ENCODE peak calls at places on chromosome 18, in nine cellular contexts. V is astrocyte of the cerebellum; Z is stimulated activated CD4-positive, alpha-beta T cell treated with anti-CD3 and anti-CD28 coated beads, Interleukin-1b, Interleukin-23, amount 100 ng/mL, for 48 hours; X is esophagus squamous epithelium; H is A549; W is left colon; B is mucosa of descending colon; D is fibroblast of gingiva; Y is memory B cell. A is an unnamed sample.

GRCh38 chr18:8769509-8769908 is 64.2 kb downstream of the MTCL1 start:
- DNase-seq in W (no peak), B (no peak), X (no peak), Z (no peak), V (no peak), Y (no peak), D (no peak), H (no peak), A (no peak)

GRCh38 chr18:26307161-26307773 is 81.0 kb downstream of the TAF4B start:
- DNase-seq in H (peak; percentile 68), Z (no peak), Y (peak; percentile 9), V (peak; percentile 62), B (no peak), W (no peak), D (peak; percentile 52), X (no peak), A (peak; percentile 37)

GRCh38 chr18:11167778-11168177 is 18.4 kb upstream of the PIEZO2 start:
- DNase-seq in H (no peak), X (no peak), D (no peak), W (no peak), V (no peak), B (no peak), Z (no peak), Y (no peak), A (no peak)

GRCh38 chr18:79519751-79520472 is 124.2 kb downstream of the NFATC1 start:
- DNase-seq in V (no peak), Z (peak; percentile 79), B (no peak), W (no peak), X (no peak), D (no peak), H (no peak), Y (peak; percentile 45), A (no peak)

GRCh38 chr18:62420151-62420512 is 95.0 kb downstream of the TNFRSF11A start:
- DNase-seq in V (no peak), W (no peak), Y (no peak), B (no peak), Z (peak; percentile 33), X (no peak), H (peak; percentile 48), D (no peak), A (no peak)

GRCh38 chr18:68438983-68439382 is 275.9 kb downstream of the TMX3 start:
- DNase-seq in Y (no peak), H (no peak), X (no peak), B (no peak), V (no peak), D (peak; percentile 92), W (no peak), Z (no peak), A (no peak)

GRCh38 chr18:26649193-26649543 is 100.8 kb upstream of the KCTD1 start:
- DNase-seq in Y (no peak), X (no peak), W (no peak), D (no peak), H (no peak), Z (no peak), B (no peak), V (no peak), A (no peak)

GRCh38 chr18:35029103-35029502 is 12.1 kb upstream of the MAPRE2 start:
- DNase-seq in X (no peak), Y (no peak), W (no peak), V (no peak), H (no peak), D (peak; percentile 48), B (no peak), Z (no peak), A (peak; percentile 49)

GRCh38 chr18:71797554-71797953 is 746.6 kb downstream of the CBLN2 start:
- DNase-seq in Z (no peak), Y (no peak), X (no peak), V (peak; percentile 44), D (no peak), W (no peak), B (no peak), H (no peak), A (no peak)

GRCh38 chr18:55465313-55465712 is 122.7 kb downstream of the TCF4 start:
- DNase-seq in B (no peak), W (no peak), H (no peak), Z (no peak), X (no peak), D (no peak), V (no peak), Y (peak; percentile 22), A (no peak)

A was measured in adrenal gland.